ENCODE peak calls at places on chromosomes 12 and 14, in four cellular contexts. H is IMR-90, I is sigmoid colon, B is choroid plexus epithelial cell. M is an unnamed sample.

GRCh38 chr14:85344847-85345591 is 184.9 kb upstream of the FLRT2 start:
- DNase-seq in H (no peak), I (no peak), B (no peak), M (no peak)

GRCh38 chr14:105107351-105107750 is 42.1 kb upstream of the GPR132 start:
- DNase-seq in H (no peak), I (no peak), B (no peak), M (no peak)

GRCh38 chr14:20757963-20758362 is 10.2 kb upstream of the EDDM3B start:
- DNase-seq in H (no peak), I (no peak), B (no peak), M (peak)

GRCh38 chr14:65168840-65169239 is 66.5 kb upstream of the MAX start:
- DNase-seq in H (no peak), I (no peak), B (peak), M (no peak)

GRCh38 chr14:92309968-92310367 is 13.0 kb upstream of the SLC24A4 start:
- DNase-seq in H (no peak), I (no peak), B (no peak), M (no peak)

GRCh38 chr12:97781342-97781741 is 318.7 kb downstream of the RMST start:
- DNase-seq in H (no peak), I (no peak), B (no peak), M (no peak)

GRCh38 chr14:81200041-81200440 is 20.7 kb downstream of the GTF2A1 start:
- DNase-seq in H (no peak), I (no peak), B (no peak), M (no peak)

GRCh38 chr14:100020623-100021022 is 44.6 kb upstream of the EVL start:
- DNase-seq in H (no peak), I (no peak), B (no peak), M (no peak)

GRCh38 chr12:122489038-122489437 is 11.7 kb downstream of the ZCCHC8 start:
- DNase-seq in H (no peak), I (no peak), B (no peak), M (no peak)